ENCODE peak calls at places on chromosomes 6 and 20, in nine cellular contexts. Y, F, L, N, T, S, B, I and C are unnamed samples.
A peak's percentile ranks its signal among the peaks of the same experiment; 100 is the strongest.

GRCh38 chr6:14440891-14441358 is 323.4 kb downstream of the CD83 start:
- DNase-seq in L (no peak), T (no peak), F (no peak), I (peak; percentile 21), S (no peak), B (no peak), N (no peak), Y (no peak), C (no peak)

GRCh38 chr20:54618412-54618811 is 143.0 kb downstream of the DOK5 start:
- DNase-seq in N (no peak), F (no peak), S (no peak), T (no peak), B (no peak), I (no peak), L (no peak), Y (no peak), C (no peak)

GRCh38 chr20:53643031-53643832 is 49.6 kb upstream of the ZNF217 start:
- DNase-seq in I (peak; percentile 91), B (no peak), L (peak; percentile 49), Y (peak; percentile 90), F (no peak), T (peak; percentile 34), S (peak; percentile 67), N (no peak), C (peak; percentile 74)

GRCh38 chr20:51712501-51713212 is 55.5 kb downstream of the ATP9A start:
- DNase-seq in Y (no peak), N (peak; percentile 58), F (peak; percentile 72), B (peak; percentile 87), T (no peak), L (no peak), S (no peak), I (peak; percentile 49), C (peak; percentile 57)

GRCh38 chr6:44096615-44097014 is 30.6 kb downstream of the MRPL14 start:
- DNase-seq in N (no peak), Y (peak; percentile 43), S (peak; percentile 60), L (peak; percentile 75), F (peak; percentile 88), B (no peak), I (peak; percentile 79), T (peak; percentile 81), C (peak; percentile 87)

GRCh38 chr20:34874094-34874654 is 1.5 kb upstream of the GGT7 start:
- DNase-seq in N (no peak), T (peak; percentile 83), L (no peak), I (peak; percentile 93), S (peak; percentile 63), Y (peak; percentile 91), B (peak; percentile 89), F (no peak), C (peak; percentile 80)

GRCh38 chr6:85143686-85144085 is 306.2 kb upstream of the NT5E start:
- DNase-seq in I (no peak), Y (no peak), N (no peak), L (no peak), B (no peak), S (no peak), F (no peak), T (no peak), C (peak; percentile 40)

GRCh38 chr6:36807750-36808149 is 31.5 kb downstream of the CPNE5 start:
- DNase-seq in Y (no peak), L (no peak), I (no peak), B (no peak), N (no peak), T (no peak), F (peak; percentile 27), S (no peak), C (no peak)

GRCh38 chr20:11850901-11851300 is 66.8 kb upstream of the BTBD3 start:
- DNase-seq in F (no peak), S (no peak), L (no peak), I (peak; percentile 61), T (no peak), B (no peak), Y (no peak), N (no peak), C (peak; percentile 71)

GRCh38 chr6:122482750-122483080 is 11.1 kb upstream of the SERINC1 start:
- DNase-seq in L (no peak), I (no peak), N (no peak), S (no peak), Y (no peak), B (no peak), F (no peak), T (no peak), C (no peak)

GRCh38 chr6:43993881-43994523 is 133.2 kb downstream of the MRPL14 start:
- DNase-seq in N (no peak), B (no peak), F (no peak), Y (no peak), L (no peak), S (no peak), I (no peak), T (no peak), C (no peak)

GRCh38 chr6:26214826-26215199 is 127.6 kb downstream of the HFE start:
- DNase-seq in T (no peak), F (no peak), I (no peak), Y (no peak), S (no peak), B (no peak), L (no peak), N (no peak), C (no peak)

GRCh38 chr6:151034825-151035781 is 169.6 kb downstream of the MTHFD1L start:
- DNase-seq in T (no peak), L (no peak), I (no peak), S (no peak), N (no peak), Y (no peak), F (no peak), B (no peak), C (no peak)

GRCh38 chr6:4371207-4371921 is 236.0 kb upstream of the ECI2 start:
- DNase-seq in S (no peak), N (no peak), L (no peak), I (peak; percentile 85), B (no peak), T (no peak), F (peak; percentile 83), Y (no peak), C (peak; percentile 86)

GRCh38 chr20:63232235-63233060 is 3.3 kb upstream of the BIRC7 start:
- DNase-seq in I (peak; percentile 75), B (no peak), Y (no peak), L (no peak), T (no peak), N (peak; percentile 34), F (peak; percentile 86), S (no peak), C (peak; percentile 84)

GRCh38 chr6:145250436-145250835 is 484.9 kb downstream of the EPM2A start:
- DNase-seq in T (no peak), N (no peak), I (no peak), F (no peak), B (no peak), Y (no peak), L (no peak), S (no peak), C (no peak)

GRCh38 chr6:138377844-138378243 is at the start of gene SMIM28:
- DNase-seq in B (no peak), Y (no peak), S (no peak), T (no peak), L (no peak), N (peak; percentile 8), I (no peak), F (no peak), C (no peak)

GRCh38 chr20:33709905-33710541 is 10.1 kb downstream of the PXMP4 start:
- DNase-seq in L (no peak), Y (no peak), S (no peak), B (no peak), F (no peak), T (no peak), I (no peak), N (no peak), C (no peak)

GRCh38 chr20:38751360-38751976 is 3.2 kb downstream of the ACTR5 start:
- DNase-seq in S (no peak), Y (peak; percentile 56), B (no peak), F (no peak), I (peak; percentile 64), N (no peak), T (no peak), L (peak; percentile 34), C (peak; percentile 68)

GRCh38 chr20:5480824-5481600 is 164.3 kb upstream of the PROKR2 start:
- DNase-seq in F (no peak), T (no peak), I (no peak), Y (no peak), B (no peak), L (no peak), S (no peak), N (no peak), C (no peak)

GRCh38 chr20:42530855-42531674 is 658.6 kb downstream of the PTPRT start:
- DNase-seq in B (no peak), N (no peak), F (no peak), Y (no peak), I (peak; percentile 6), S (no peak), L (no peak), T (no peak), C (no peak)

GRCh38 chr6:128209771-128210170 is 308.9 kb upstream of the THEMIS start:
- DNase-seq in T (no peak), B (no peak), N (no peak), S (no peak), Y (no peak), L (no peak), I (peak; percentile 90), F (no peak), C (peak; percentile 78)

GRCh38 chr20:62907377-62908317 is 18.7 kb downstream of the DIDO1 start:
- DNase-seq in I (no peak), F (no peak), Y (peak; percentile 26), S (no peak), T (no peak), N (no peak), B (no peak), L (no peak), C (no peak)

GRCh38 chr6:168884646-168885086 is 369.0 kb downstream of the THBS2 start:
- DNase-seq in F (peak; percentile 88), S (peak; percentile 68), L (peak; percentile 66), Y (peak; percentile 50), N (peak; percentile 96), B (peak; percentile 95), T (peak; percentile 71), I (peak; percentile 65), C (peak; percentile 35)

GRCh38 chr6:14001329-14002012 is 76.7 kb downstream of the RNF182 start:
- DNase-seq in S (no peak), I (peak; percentile 99), B (no peak), N (no peak), L (no peak), F (peak; percentile 39), T (no peak), Y (no peak), C (peak; percentile 93)

GRCh38 chr20:34473262-34473883 is 42.8 kb upstream of the DYNLRB1 start:
- DNase-seq in T (no peak), L (peak; percentile 11), I (peak; percentile 66), N (no peak), S (peak; percentile 17), F (no peak), Y (peak; percentile 8), B (no peak), C (peak; percentile 87)